ENCODE peak calls at places on chromosomes 5 and 9, in four cellular contexts. D, R, P and O are unnamed samples.

GRCh38 chr9:86809968-86810367 is 137.3 kb downstream of the GAS1 start:
- DNase-seq in D (no peak), P (no peak), R (no peak), O (no peak)

GRCh38 chr9:93223241-93224180 is 39.6 kb downstream of the WNK2 start:
- DNase-seq in D (peak), R (peak), P (peak), O (no peak)

GRCh38 chr9:119601632-119602031 is 232.4 kb upstream of the BRINP1 start:
- DNase-seq in P (no peak), R (no peak), D (no peak), O (no peak)

GRCh38 chr9:113955076-113955752 is 79.1 kb downstream of the ZNF618 start:
- DNase-seq in R (no peak), D (peak), P (no peak), O (no peak)

GRCh38 chr5:127844631-127845030 is 141.4 kb downstream of the CCDC192 start:
- DNase-seq in R (no peak), P (peak), D (no peak), O (no peak)

GRCh38 chr5:142911170-142911569 is 141.0 kb downstream of the ARHGAP26 start:
- DNase-seq in P (no peak), D (no peak), R (no peak), O (no peak)

GRCh38 chr9:117188394-117188793 is 226.5 kb downstream of the ASTN2 start:
- DNase-seq in D (no peak), P (no peak), R (no peak), O (no peak)

GRCh38 chr5:16536246-16536645 is 70.6 kb upstream of the ZNF622 start:
- DNase-seq in R (peak), D (no peak), P (no peak), O (no peak)

GRCh38 chr5:107997338-107997979 is 326.7 kb upstream of the EFNA5 start:
- DNase-seq in R (no peak), D (peak), P (no peak), O (no peak)

GRCh38 chr5:44935262-44935661 is 126.5 kb downstream of the MRPS30 start:
- DNase-seq in P (no peak), D (no peak), R (no peak), O (no peak)

GRCh38 chr9:124202447-124202971 is 55.2 kb upstream of the NEK6 start:
- DNase-seq in D (no peak), P (no peak), R (no peak), O (peak)

GRCh38 chr9:83956288-83957028 is 23.6 kb downstream of the HNRNPK start:
- DNase-seq in D (no peak), R (no peak), P (peak), O (peak)

GRCh38 chr5:176675676-176676360 is 28.5 kb downstream of the TSPAN17 start:
- DNase-seq in R (peak), D (no peak), P (no peak), O (no peak)

GRCh38 chr5:128253224-128253623 is 169.7 kb downstream of the SLC12A2 start:
- DNase-seq in P (no peak), D (no peak), R (no peak), O (no peak)

GRCh38 chr5:84729326-84729725 is 344.6 kb upstream of the EDIL3 start:
- DNase-seq in R (no peak), D (peak), P (no peak), O (peak)